ENCODE peak calls at places on chromosomes 13 and 19, in seven cellular contexts. D is RWPE1, Q is adrenal gland, M is coronary artery, O is trophoblast cell, P is cardiac muscle cell, X is psoas muscle. R is an unnamed sample.

GRCh38 chr19:15291089-15291488 is 41.2 kb downstream of the BRD4 start:
- DNase-seq in D (no peak), Q (no peak), M (no peak), O (no peak), P (no peak), X (no peak), R (no peak)

GRCh38 chr19:1057185-1057857 is 9.6 kb upstream of the ARHGAP45 start:
- DNase-seq in D (no peak), Q (no peak), M (no peak), O (no peak), P (peak), X (no peak), R (peak)

GRCh38 chr19:28009696-28010095 is 1203.3 kb downstream of the UQCRFS1 start:
- DNase-seq in D (no peak), Q (no peak), M (no peak), O (no peak), P (no peak), X (no peak), R (no peak)

GRCh38 chr19:53958168-53958571 is 4.6 kb upstream of the CACNG8 start:
- DNase-seq in D (no peak), Q (no peak), M (no peak), O (no peak), P (peak), X (no peak), R (no peak)

GRCh38 chr19:36215276-36216171 is 618 bp downstream of the ZNF146 start:
- DNase-seq in D (no peak), Q (peak), M (no peak), O (no peak), P (peak), X (no peak), R (no peak)

GRCh38 chr13:21326155-21327030 is 132.7 kb downstream of the ZDHHC20 start:
- DNase-seq in D (peak), Q (peak), M (no peak), O (peak), P (peak), X (no peak), R (peak)

GRCh38 chr13:77857810-77858209 is 60.8 kb downstream of the EDNRB start:
- DNase-seq in D (no peak), Q (no peak), M (no peak), O (no peak), P (no peak), X (no peak), R (no peak)

GRCh38 chr13:93776936-93777335 is 550.3 kb downstream of the GPC6 start:
- DNase-seq in D (no peak), Q (no peak), M (no peak), O (no peak), P (no peak), X (no peak), R (peak)

GRCh38 chr19:1773173-1773572 is 19.9 kb downstream of the ONECUT3 start:
- DNase-seq in D (peak), Q (no peak), M (no peak), O (no peak), P (no peak), X (no peak), R (no peak)

GRCh38 chr13:93249259-93249917 is 22.8 kb downstream of the GPC6 start:
- DNase-seq in D (peak), Q (no peak), M (no peak), O (no peak), P (no peak), X (no peak), R (peak)

GRCh38 chr19:43438291-43439162 is 23.8 kb downstream of the TEX101 start:
- DNase-seq in D (peak), Q (peak), M (no peak), O (peak), P (no peak), X (no peak), R (peak)

GRCh38 chr19:47310819-47311218 is 1.2 kb downstream of the C5AR1 start:
- DNase-seq in D (peak), Q (peak), M (no peak), O (peak), P (no peak), X (no peak), R (no peak)

GRCh38 chr13:59531571-59532091 is 632.1 kb downstream of the DIAPH3 start:
- DNase-seq in D (peak), Q (peak), M (no peak), O (peak), P (peak), X (peak), R (peak)

GRCh38 chr19:38285567-38285966 is 18.5 kb upstream of the C19orf33 start:
- DNase-seq in D (no peak), Q (no peak), M (no peak), O (no peak), P (no peak), X (no peak), R (no peak)

GRCh38 chr19:7119582-7119981 is 50.1 kb downstream of the ZNF557 start:
- DNase-seq in D (no peak), Q (no peak), M (no peak), O (no peak), P (no peak), X (no peak), R (no peak)

GRCh38 chr13:44451109-44451508 is 77.5 kb downstream of the SERP2 start:
- DNase-seq in D (no peak), Q (no peak), M (no peak), O (no peak), P (no peak), X (peak), R (no peak)

GRCh38 chr19:1465191-1466016 is 13.6 kb downstream of the C19orf25 start:
- DNase-seq in D (peak), Q (peak), M (no peak), O (peak), P (peak), X (peak), R (no peak)

GRCh38 chr19:56837492-56837891 is 3.0 kb downstream of the PEG3 start:
- DNase-seq in D (no peak), Q (peak), M (peak), O (peak), P (no peak), X (peak), R (no peak)

GRCh38 chr19:4802711-4803110 is 11.2 kb downstream of the FEM1A start:
- DNase-seq in D (no peak), Q (no peak), M (no peak), O (no peak), P (peak), X (peak), R (no peak)

GRCh38 chr13:109271991-109272454 is 514.4 kb downstream of the IRS2 start:
- DNase-seq in D (no peak), Q (no peak), M (no peak), O (peak), P (no peak), X (no peak), R (peak)

GRCh38 chr19:4338441-4339350 is at the start of gene STAP2:
- DNase-seq in D (peak), Q (no peak), M (no peak), O (peak), P (peak), X (no peak), R (peak)

GRCh38 chr19:48639483-48640375 is 2.5 kb upstream of the DBP start:
- DNase-seq in D (no peak), Q (peak), M (no peak), O (no peak), P (no peak), X (no peak), R (no peak)

GRCh38 chr13:99501952-99502310 is 659 bp downstream of the TM9SF2 start:
- DNase-seq in D (no peak), Q (peak), M (no peak), O (no peak), P (peak), X (no peak), R (peak)

GRCh38 chr19:37519890-37520289 is 13.2 kb downstream of the ZNF793 start:
- DNase-seq in D (peak), Q (no peak), M (no peak), O (peak), P (no peak), X (no peak), R (no peak)

GRCh38 chr19:30385666-30386065 is 13.5 kb downstream of the ZNF536 start:
- DNase-seq in D (no peak), Q (no peak), M (no peak), O (no peak), P (no peak), X (no peak), R (no peak)

GRCh38 chr13:83829800-83830199 is 52.5 kb downstream of the SLITRK1 start:
- DNase-seq in D (no peak), Q (no peak), M (no peak), O (no peak), P (no peak), X (no peak), R (no peak)

GRCh38 chr19:57587529-57587928 is 3.6 kb downstream of the ZIK1 start:
- DNase-seq in D (peak), Q (no peak), M (no peak), O (no peak), P (no peak), X (no peak), R (peak)

GRCh38 chr13:95360464-95361097 is 59.3 kb upstream of the ABCC4 start:
- DNase-seq in D (no peak), Q (no peak), M (no peak), O (no peak), P (no peak), X (no peak), R (no peak)

GRCh38 chr19:46082728-46083050 is 41.8 kb downstream of the IGFL3 start:
- DNase-seq in D (peak), Q (no peak), M (no peak), O (no peak), P (no peak), X (no peak), R (peak)

GRCh38 chr13:112079696-112080095 is 12.7 kb downstream of the SOX1 start:
- DNase-seq in D (no peak), Q (peak), M (no peak), O (no peak), P (no peak), X (no peak), R (no peak)

GRCh38 chr19:45340232-45340898 is at the start of gene KLC3:
- DNase-seq in D (peak), Q (no peak), M (no peak), O (peak), P (peak), X (no peak), R (no peak)

GRCh38 chr13:96011291-96011875 is 41.8 kb downstream of the UGGT2 start:
- DNase-seq in D (no peak), Q (no peak), M (no peak), O (no peak), P (no peak), X (no peak), R (no peak)

GRCh38 chr13:19817510-19818158 is 34.9 kb upstream of the PSPC1 start:
- DNase-seq in D (no peak), Q (peak), M (no peak), O (no peak), P (no peak), X (no peak), R (no peak)

GRCh38 chr13:111006508-111007031 is 91.7 kb upstream of the ANKRD10 start:
- DNase-seq in D (no peak), Q (peak), M (peak), O (no peak), P (no peak), X (peak), R (peak)

GRCh38 chr19:2251577-2252480 is 2.7 kb downstream of the AMH start:
- DNase-seq in D (no peak), Q (no peak), M (no peak), O (no peak), P (no peak), X (no peak), R (no peak)

GRCh38 chr13:26978081-26978860 is 193.3 kb downstream of the USP12 start:
- DNase-seq in D (no peak), Q (no peak), M (no peak), O (no peak), P (peak), X (no peak), R (no peak)
- H3K27ac ChIP-seq in D (no peak), Q (no peak), M (no peak), O (no peak), P (peak), X (no peak), R (no peak)

DNA sequence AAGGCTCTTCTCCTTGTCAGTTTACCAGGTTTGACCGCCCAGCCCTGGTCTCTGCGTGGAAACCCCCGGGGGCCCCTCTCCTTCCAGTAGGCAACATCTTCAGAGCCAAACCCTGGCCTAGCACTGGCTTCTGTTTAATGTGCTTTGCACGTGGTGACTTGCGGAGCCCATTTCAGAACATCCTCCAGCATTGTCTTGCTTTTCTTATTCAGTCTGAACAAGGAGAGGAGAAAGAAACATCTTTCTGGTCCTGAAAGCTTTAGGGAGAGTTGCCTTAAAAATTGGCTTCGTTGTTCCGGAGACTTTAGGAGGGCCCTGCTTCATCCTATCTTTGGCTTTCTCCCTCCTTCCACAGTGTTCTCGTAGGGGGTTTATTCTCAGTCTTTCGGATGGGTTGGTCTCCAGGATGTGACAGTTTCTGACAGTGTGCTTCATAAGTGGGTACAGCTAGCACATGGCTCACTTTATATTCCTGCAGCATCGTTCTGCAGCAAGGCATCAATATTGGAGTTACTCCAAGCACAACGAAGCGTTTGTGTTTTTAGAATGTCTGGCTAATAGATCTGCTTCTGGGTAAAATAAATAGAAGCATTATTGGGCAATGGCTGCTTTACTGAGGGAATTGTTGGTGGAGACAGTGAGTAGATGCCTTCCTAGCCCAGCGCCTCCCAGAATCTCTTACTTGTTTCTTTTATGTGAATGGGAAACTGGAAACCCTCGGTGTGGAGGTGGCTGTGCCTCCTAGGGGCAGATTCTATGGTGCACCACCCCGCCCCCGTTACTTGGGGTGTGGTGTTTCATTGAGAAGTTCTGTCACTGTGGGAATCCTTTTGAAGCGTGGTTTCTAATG is 1.8 kb downstream of the FARP1 start:
- DNase-seq in D (peak), Q (peak), M (no peak), O (no peak), P (peak), X (no peak), R (peak)
- H3K27ac ChIP-seq in D (no peak), Q (no peak), M (peak), O (no peak), P (no peak), X (no peak), R (no peak)

GRCh38 chr13:113093580-113094409 is 11.8 kb upstream of the F7 start:
- DNase-seq in D (no peak), Q (no peak), M (no peak), O (no peak), P (no peak), X (peak), R (no peak)
- H3K27ac ChIP-seq in D (no peak), Q (no peak), M (no peak), O (no peak), P (no peak), X (no peak), R (no peak)

GRCh38 chr13:51007216-51007615 is 97.6 kb downstream of the RNASEH2B start:
- DNase-seq in D (no peak), Q (no peak), M (no peak), O (no peak), P (no peak), X (no peak), R (no peak)
- H3K27ac ChIP-seq in D (no peak), Q (no peak), M (no peak), O (no peak), P (no peak), X (no peak), R (no peak)

GRCh38 chr19:11420894-11421606 is 1.9 kb upstream of the RGL3 start:
- DNase-seq in D (no peak), Q (no peak), M (no peak), O (no peak), P (no peak), X (peak), R (no peak)

GRCh38 chr19:11416346-11417052 is 2.6 kb downstream of the RGL3 start:
- DNase-seq in D (no peak), Q (no peak), M (no peak), O (no peak), P (no peak), X (no peak), R (no peak)

GRCh38 chr19:11420429-11420893 is 1.3 kb upstream of the RGL3 start:
- DNase-seq in D (no peak), Q (peak), M (no peak), O (peak), P (peak), X (peak), R (no peak)

GRCh38 chr19:11418166-11418517 is 972 bp downstream of the RGL3 start:
- DNase-seq in D (no peak), Q (no peak), M (no peak), O (no peak), P (peak), X (no peak), R (no peak)

GRCh38 chr19:11418518-11419506 is at the start of gene RGL3:
- DNase-seq in D (no peak), Q (no peak), M (no peak), O (peak), P (peak), X (peak), R (no peak)
- H3K27ac ChIP-seq in D (peak), Q (no peak), M (peak), O (peak), P (no peak), X (peak), R (no peak)

DNA sequence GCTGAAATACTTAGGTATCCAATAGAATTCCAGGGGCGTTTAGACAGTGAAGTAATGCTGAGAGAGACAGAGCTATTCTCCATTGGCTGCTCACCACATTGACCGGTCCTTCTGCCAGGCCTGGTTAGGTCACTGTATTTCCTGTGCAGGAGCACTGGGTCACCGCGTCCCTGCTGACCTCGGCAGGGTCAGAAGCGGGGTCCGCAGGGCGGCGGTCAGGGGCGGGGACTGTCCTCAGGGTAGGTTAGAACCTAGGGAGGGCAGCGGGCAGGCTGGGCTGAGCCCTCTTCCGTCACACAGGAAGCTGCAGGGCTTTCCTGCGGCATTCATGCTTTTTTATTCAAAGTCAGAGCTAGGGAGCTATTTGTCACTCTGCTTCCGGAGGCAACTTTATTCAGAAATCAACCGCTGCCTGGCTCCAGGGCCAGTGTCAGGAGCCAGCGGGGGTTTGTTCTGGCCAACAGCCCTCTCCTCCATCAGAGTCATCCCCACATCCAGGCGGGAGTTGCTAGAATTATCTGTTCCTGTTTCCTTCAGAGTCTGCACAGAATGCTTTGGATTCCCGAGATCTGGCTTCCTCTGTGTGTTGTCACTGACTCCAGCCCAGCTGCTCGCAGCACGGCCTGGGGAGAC is 81.3 kb upstream of the WASF3 start:
- DNase-seq in D (no peak), Q (peak), M (no peak), O (peak), P (no peak), X (peak), R (no peak)
- H3K27ac ChIP-seq in D (no peak), Q (no peak), M (no peak), O (peak), P (no peak), X (peak), R (no peak)

DNA sequence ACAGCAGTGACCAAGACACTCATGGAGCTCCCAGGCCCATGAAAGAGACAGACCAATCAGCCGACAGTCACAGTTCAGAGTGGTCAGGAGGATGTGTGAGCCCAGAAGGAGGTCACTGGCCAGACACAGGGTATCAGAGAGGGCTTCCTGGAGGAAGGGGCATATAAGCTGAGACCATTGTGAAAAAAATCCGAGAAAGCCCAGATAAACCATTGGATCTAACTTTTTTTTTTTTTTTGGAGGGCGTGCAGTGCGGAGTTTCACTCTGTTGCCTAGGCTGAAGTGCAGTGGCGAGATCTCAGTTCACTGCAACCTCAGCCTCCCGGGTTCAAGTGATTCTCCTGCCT is 4.2 kb downstream of the ITPKC start:
- DNase-seq in D (no peak), Q (no peak), M (no peak), O (no peak), P (no peak), X (no peak), R (no peak)
- H3K27ac ChIP-seq in D (peak), Q (peak), M (peak), O (no peak), P (no peak), X (peak), R (no peak)

R was measured in SJSA1.